ENCODE peak calls at places on chromosomes 16 and 17, in five cellular contexts. W, B, A, O and L are unnamed samples.

GRCh38 chr17:58275417-58275816 is 5.3 kb downstream of the MPO start:
- DNase-seq in W (no peak), B (no peak), A (no peak), O (no peak), L (no peak)

GRCh38 chr16:17830651-17831050 is 359.9 kb upstream of the XYLT1 start:
- DNase-seq in W (no peak), B (no peak), A (no peak), O (no peak), L (no peak)

GRCh38 chr17:68035131-68035522 is 408 bp upstream of the KPNA2 start:
- DNase-seq in W (peak; percentile 97), B (peak; percentile 99), A (peak; percentile 83), O (no peak), L (no peak)

GRCh38 chr16:9441021-9441420 is 349.6 kb downstream of the HAPSTR1 start:
- DNase-seq in W (no peak), B (no peak), A (no peak), O (peak; percentile 52), L (peak; percentile 79)

GRCh38 chr16:8668138-8668537 is 6.3 kb upstream of the ABAT start:
- DNase-seq in W (no peak), B (no peak), A (no peak), O (no peak), L (no peak)

GRCh38 chr16:4487955-4488481 is 11.8 kb downstream of the HMOX2 start:
- DNase-seq in W (no peak), B (no peak), A (no peak), O (no peak), L (no peak)

GRCh38 chr17:46818319-46818928 is at the start of gene WNT3:
- DNase-seq in W (peak; percentile 77), B (peak; percentile 37), A (peak; percentile 25), O (no peak), L (peak; percentile 97)

GRCh38 chr16:16021988-16022682 is 72.7 kb downstream of the ABCC1 start:
- DNase-seq in W (peak; percentile 92), B (no peak), A (no peak), O (peak; percentile 81), L (peak; percentile 87)

GRCh38 chr16:57372372-57373116 is at the start of gene CX3CL1:
- DNase-seq in W (peak; percentile 66), B (no peak), A (no peak), O (peak; percentile 53), L (peak; percentile 92)

GRCh38 chr17:33904438-33904837 is 350.6 kb upstream of the CCL2 start:
- DNase-seq in W (no peak), B (no peak), A (no peak), O (no peak), L (no peak)

GRCh38 chr16:88784074-88784855 is 755 bp downstream of the PIEZO1 start:
- DNase-seq in W (peak; percentile 79), B (no peak), A (no peak), O (peak; percentile 55), L (peak; percentile 87)

GRCh38 chr16:21952040-21952792 is 945 bp upstream of the UQCRC2 start:
- DNase-seq in W (peak; percentile 94), B (peak; percentile 36), A (peak; percentile 63), O (peak; percentile 98), L (peak; percentile 74)

GRCh38 chr16:83470406-83470805 is 337.4 kb upstream of the HSBP1 start:
- DNase-seq in W (no peak), B (no peak), A (no peak), O (no peak), L (no peak)

GRCh38 chr16:278863-279366 is 1.5 kb upstream of the ARHGDIG start:
- DNase-seq in W (no peak), B (peak; percentile 35), A (peak; percentile 9), O (peak; percentile 79), L (peak; percentile 72)

GRCh38 chr16:53207810-53208752 is 153.3 kb downstream of the CHD9 start:
- DNase-seq in W (peak; percentile 58), B (peak; percentile 81), A (no peak), O (peak; percentile 76), L (peak; percentile 96)

GRCh38 chr17:78415821-78416301 is 37.4 kb downstream of the PGS1 start:
- DNase-seq in W (no peak), B (no peak), A (no peak), O (no peak), L (no peak)

GRCh38 chr16:69741951-69742904 is 12.5 kb downstream of the NOB1 start:
- DNase-seq in W (peak; percentile 91), B (no peak), A (no peak), O (peak; percentile 92), L (no peak)

GRCh38 chr17:82913304-82914043 is 73.7 kb upstream of the ZNF750 start:
- DNase-seq in W (no peak), B (peak; percentile 24), A (no peak), O (no peak), L (peak; percentile 44)

GRCh38 chr16:66054095-66054494 is 312.4 kb upstream of the CDH5 start:
- DNase-seq in W (no peak), B (no peak), A (no peak), O (no peak), L (peak; percentile 37)

GRCh38 chr16:14672403-14672971 is 21.6 kb downstream of the PLA2G10 start:
- DNase-seq in W (peak; percentile 65), B (no peak), A (no peak), O (peak; percentile 67), L (no peak)

GRCh38 chr17:71446635-71447034 is 674.2 kb upstream of the SOX9 start:
- DNase-seq in W (no peak), B (no peak), A (no peak), O (no peak), L (no peak)

GRCh38 chr16:51648521-51648920 is 497.5 kb upstream of the SALL1 start:
- DNase-seq in W (no peak), B (no peak), A (no peak), O (no peak), L (no peak)

GRCh38 chr16:68644715-68645493 is at the start of gene CDH3:
- DNase-seq in W (peak; percentile 58), B (peak; percentile 24), A (peak; percentile 3), O (peak; percentile 54), L (peak; percentile 87)

GRCh38 chr17:56125830-56126819 is 27.1 kb upstream of the ANKFN1 start:
- DNase-seq in W (no peak), B (no peak), A (no peak), O (peak; percentile 58), L (peak; percentile 74)

GRCh38 chr17:74566132-74566753 is 1.1 kb downstream of the CD300H start:
- DNase-seq in W (peak; percentile 57), B (peak; percentile 33), A (no peak), O (peak; percentile 18), L (peak; percentile 70)

GRCh38 chr17:27989046-27989445 is 53.4 kb upstream of the NLK start:
- DNase-seq in W (no peak), B (no peak), A (no peak), O (no peak), L (no peak)

GRCh38 chr16:1789643-1790045 is 3.9 kb downstream of the IGFALS start:
- DNase-seq in W (no peak), B (no peak), A (no peak), O (no peak), L (no peak)

GRCh38 chr16:50153648-50154368 is 702 bp downstream of the TENT4B start:
- DNase-seq in W (peak; percentile 64), B (no peak), A (no peak), O (no peak), L (peak; percentile 50)

GRCh38 chr17:79925242-79925957 is 86.2 kb upstream of the CBX4 start:
- DNase-seq in W (peak; percentile 81), B (peak; percentile 47), A (no peak), O (peak; percentile 85), L (no peak)